ENCODE peak calls at places on chromosomes 1 and 21, in nine cellular contexts. L is caudate nucleus, Y is AML-193, E is Caco-2, C is head of caudate nucleus, H is DMS153, K is A549, A is stromal cell of bone marrow, M is substantia nigra. N is an unnamed sample.

GRCh38 chr1:202807926-202808757 is at the start of gene KDM5B:
- DNase-seq in L (no peak), Y (peak), E (peak), C (peak), H (peak), K (peak), A (peak), M (peak), N (peak)

GRCh38 chr1:45880930-45881329 is 77.5 kb downstream of the MAST2 start:
- DNase-seq in L (no peak), Y (no peak), E (no peak), C (no peak), H (no peak), K (no peak), A (peak), M (no peak), N (no peak)

GRCh38 chr1:182061597-182061996 is at the start of gene ZNF648:
- DNase-seq in L (no peak), Y (no peak), E (no peak), C (no peak), H (no peak), K (no peak), A (no peak), M (no peak), N (no peak)

GRCh38 chr1:210687582-210688279 is 359.0 kb downstream of the HHAT start:
- DNase-seq in L (no peak), Y (no peak), E (no peak), C (peak), H (no peak), K (peak), A (peak), M (no peak), N (no peak)

GRCh38 chr21:33112151-33112550 is 42.2 kb downstream of the OLIG1 start:
- DNase-seq in L (no peak), Y (no peak), E (no peak), C (no peak), H (no peak), K (no peak), A (no peak), M (no peak), N (no peak)

GRCh38 chr1:52296345-52296744 is 69.7 kb downstream of the CC2D1B start:
- DNase-seq in L (no peak), Y (peak), E (peak), C (no peak), H (peak), K (peak), A (peak), M (no peak), N (peak)

GRCh38 chr1:92879316-92879968 is 47.6 kb downstream of the RPL5 start:
- DNase-seq in L (no peak), Y (no peak), E (no peak), C (no peak), H (no peak), K (no peak), A (no peak), M (no peak), N (no peak)

GRCh38 chr1:205095422-205095821 is 11.2 kb upstream of the TMEM81 start:
- DNase-seq in L (no peak), Y (no peak), E (no peak), C (no peak), H (no peak), K (no peak), A (no peak), M (no peak), N (no peak)

GRCh38 chr1:101438359-101438758 is 201.5 kb downstream of the S1PR1 start:
- DNase-seq in L (no peak), Y (no peak), E (peak), C (no peak), H (no peak), K (no peak), A (no peak), M (no peak), N (peak)

GRCh38 chr1:235077163-235077540 is 51.5 kb downstream of the TOMM20 start:
- DNase-seq in L (no peak), Y (no peak), E (no peak), C (no peak), H (no peak), K (no peak), A (no peak), M (no peak), N (no peak)

GRCh38 chr1:27831568-27832410 is 1.2 kb downstream of the PPP1R8 start:
- DNase-seq in L (no peak), Y (no peak), E (no peak), C (no peak), H (no peak), K (no peak), A (no peak), M (no peak), N (no peak)

GRCh38 chr1:6127587-6128163 is 52.4 kb downstream of the CHD5 start:
- DNase-seq in L (no peak), Y (no peak), E (peak), C (peak), H (peak), K (peak), A (peak), M (peak), N (peak)

GRCh38 chr1:201059871-201060555 is 36.5 kb upstream of the KIF21B start:
- DNase-seq in L (no peak), Y (no peak), E (no peak), C (no peak), H (no peak), K (peak), A (no peak), M (no peak), N (no peak)

GRCh38 chr21:35046880-35047229 is 2.2 kb downstream of the RUNX1 start:
- DNase-seq in L (no peak), Y (peak), E (no peak), C (no peak), H (no peak), K (no peak), A (no peak), M (no peak), N (no peak)

GRCh38 chr21:45102391-45102932 is 28.1 kb downstream of the ADARB1 start:
- DNase-seq in L (no peak), Y (no peak), E (no peak), C (no peak), H (no peak), K (peak), A (peak), M (no peak), N (no peak)

GRCh38 chr1:234977891-234978396 is 150.7 kb downstream of the TOMM20 start:
- DNase-seq in L (no peak), Y (no peak), E (no peak), C (no peak), H (peak), K (peak), A (no peak), M (no peak), N (no peak)

GRCh38 chr1:9782897-9783296 is 40.9 kb downstream of the CLSTN1 start:
- DNase-seq in L (no peak), Y (no peak), E (no peak), C (no peak), H (no peak), K (no peak), A (no peak), M (no peak), N (no peak)

GRCh38 chr21:15138475-15138874 is 73.7 kb upstream of the NRIP1 start:
- DNase-seq in L (no peak), Y (no peak), E (no peak), C (no peak), H (peak), K (no peak), A (no peak), M (no peak), N (no peak)

GRCh38 chr1:164937297-164937696 is 378.3 kb downstream of the PBX1 start:
- DNase-seq in L (no peak), Y (no peak), E (no peak), C (no peak), H (no peak), K (no peak), A (no peak), M (no peak), N (no peak)

GRCh38 chr21:37658994-37659458 is 257.2 kb downstream of the KCNJ6 start:
- DNase-seq in L (no peak), Y (no peak), E (no peak), C (no peak), H (no peak), K (peak), A (peak), M (no peak), N (no peak)

GRCh38 chr1:41319803-41320711 is 41.2 kb upstream of the FOXO6 start:
- DNase-seq in L (no peak), Y (no peak), E (no peak), C (no peak), H (no peak), K (no peak), A (no peak), M (no peak), N (no peak)

GRCh38 chr1:85330711-85331290 is 54.4 kb upstream of the BCL10 start:
- DNase-seq in L (no peak), Y (no peak), E (no peak), C (no peak), H (no peak), K (no peak), A (peak), M (no peak), N (no peak)

GRCh38 chr1:2381741-2382620 is 9.4 kb downstream of the MORN1 start:
- DNase-seq in L (peak), Y (peak), E (peak), C (peak), H (no peak), K (peak), A (peak), M (peak), N (peak)

GRCh38 chr1:28313710-28314510 is 14.9 kb upstream of the MED18 start:
- DNase-seq in L (no peak), Y (no peak), E (peak), C (no peak), H (no peak), K (peak), A (peak), M (no peak), N (no peak)

GRCh38 chr1:201937624-201938212 is 8.6 kb downstream of the LMOD1 start:
- DNase-seq in L (no peak), Y (no peak), E (no peak), C (no peak), H (no peak), K (no peak), A (peak), M (no peak), N (no peak)

GRCh38 chr1:186620526-186620925 is 59.7 kb downstream of the PTGS2 start:
- DNase-seq in L (no peak), Y (no peak), E (no peak), C (no peak), H (no peak), K (no peak), A (no peak), M (no peak), N (no peak)

GRCh38 chr1:9701661-9702060 is 50.1 kb downstream of the PIK3CD start:
- DNase-seq in L (no peak), Y (no peak), E (no peak), C (no peak), H (no peak), K (no peak), A (no peak), M (no peak), N (no peak)

GRCh38 chr1:21836010-21836409 is 23.9 kb downstream of the LDLRAD2 start:
- DNase-seq in L (no peak), Y (no peak), E (no peak), C (no peak), H (no peak), K (no peak), A (no peak), M (no peak), N (no peak)

GRCh38 chr1:18322353-18323032 is 158.2 kb upstream of the KLHDC7A start:
- DNase-seq in L (no peak), Y (no peak), E (no peak), C (no peak), H (no peak), K (no peak), A (no peak), M (no peak), N (no peak)